ENCODE peak calls at places on chromosomes 6 and 20, in four cellular contexts. X is H1, R is A549, A is HepG2. K is an unnamed sample.
A peak's percentile ranks its signal among the peaks of the same experiment; 100 is the strongest.

GRCh38 chr6:53476979-53477378 is 67.9 kb downstream of the GCLC start:
- DNase-seq in X (no peak), R (no peak), A (no peak), K (no peak)

GRCh38 chr6:31083742-31084354 is 28.5 kb downstream of the C6orf15 start:
- DNase-seq in X (peak; percentile 84), R (no peak), A (peak; percentile 34), K (peak; percentile 69)

GRCh38 chr6:33979750-33980149 is 166.1 kb downstream of the GRM4 start:
- DNase-seq in X (peak; percentile 31), R (no peak), A (no peak), K (no peak)

GRCh38 chr20:3847419-3847940 is 846 bp downstream of the MAVS start:
- DNase-seq in X (no peak), R (no peak), A (no peak), K (no peak)

GRCh38 chr6:89281779-89282246 is 33.3 kb downstream of the GABRR2 start:
- DNase-seq in X (peak; percentile 81), R (peak; percentile 58), A (peak; percentile 44), K (peak; percentile 75)

GRCh38 chr20:47622118-47622665 is 120.5 kb downstream of the NCOA3 start:
- DNase-seq in X (no peak), R (no peak), A (no peak), K (no peak)

GRCh38 chr6:169810066-169810989 is 58.9 kb downstream of the ERMARD start:
- DNase-seq in X (peak; percentile 76), R (no peak), A (peak; percentile 41), K (no peak)

GRCh38 chr20:48523191-48523757 is 304.5 kb downstream of the PREX1 start:
- DNase-seq in X (peak; percentile 53), R (peak; percentile 47), A (peak; percentile 82), K (peak; percentile 32)

GRCh38 chr6:149289966-149290365 is 27.5 kb upstream of the TAB2 start:
- DNase-seq in X (no peak), R (no peak), A (no peak), K (no peak)

GRCh38 chr6:163718537-163718936 is 304.0 kb downstream of the QKI start:
- DNase-seq in X (no peak), R (no peak), A (no peak), K (no peak)

GRCh38 chr20:9609892-9610502 is 95.6 kb downstream of the LAMP5 start:
- DNase-seq in X (peak; percentile 73), R (no peak), A (peak; percentile 65), K (peak; percentile 42)

GRCh38 chr6:4134841-4135664 is at the start of gene ECI2:
- DNase-seq in X (peak; percentile 85), R (peak; percentile 48), A (peak; percentile 71), K (peak; percentile 84)

GRCh38 chr6:125812394-125813231 is 21.9 kb downstream of the NCOA7 start:
- DNase-seq in X (no peak), R (peak; percentile 33), A (no peak), K (peak; percentile 67)

GRCh38 chr6:98787961-98788360 is 46.4 kb upstream of the POU3F2 start:
- DNase-seq in X (peak; percentile 57), R (no peak), A (no peak), K (no peak)

GRCh38 chr20:6162239-6162638 is 39.4 kb upstream of the FERMT1 start:
- DNase-seq in X (no peak), R (no peak), A (no peak), K (no peak)

GRCh38 chr20:3452690-3453089 is 18.1 kb upstream of the ATRN start:
- DNase-seq in X (no peak), R (no peak), A (no peak), K (no peak)

GRCh38 chr20:48878849-48879248 is 42.7 kb upstream of the ARFGEF2 start:
- DNase-seq in X (no peak), R (no peak), A (no peak), K (no peak)

GRCh38 chr6:87534377-87535047 is 55.3 kb downstream of the RARS2 start:
- DNase-seq in X (no peak), R (no peak), A (peak; percentile 95), K (no peak)

GRCh38 chr6:15901141-15902115 is 227.5 kb upstream of the MYLIP start:
- DNase-seq in X (no peak), R (no peak), A (no peak), K (peak; percentile 72)

GRCh38 chr20:47689726-47690125 is 95.6 kb downstream of the SULF2 start:
- DNase-seq in X (no peak), R (no peak), A (no peak), K (no peak)

GRCh38 chr6:161482517-161482903 is 208.6 kb upstream of the AGPAT4 start:
- DNase-seq in X (no peak), R (no peak), A (no peak), K (no peak)

GRCh38 chr20:58002901-58003300 is 225.6 kb downstream of the ANKRD60 start:
- DNase-seq in X (no peak), R (no peak), A (no peak), K (no peak)

GRCh38 chr6:8243462-8243861 is 141.1 kb upstream of the EEF1E1 start:
- DNase-seq in X (no peak), R (no peak), A (no peak), K (no peak)

GRCh38 chr20:63552481-63553249 is 1.3 kb upstream of the FNDC11 start:
- DNase-seq in X (no peak), R (no peak), A (no peak), K (peak; percentile 76)

GRCh38 chr20:61331542-61331941 is 79.5 kb downstream of the CDH4 start:
- DNase-seq in X (no peak), R (no peak), A (no peak), K (no peak)

GRCh38 chr6:398558-399078 is 7.1 kb downstream of the IRF4 start:
- DNase-seq in X (no peak), R (no peak), A (no peak), K (no peak)

GRCh38 chr20:58005581-58006345 is 222.7 kb downstream of the ANKRD60 start:
- DNase-seq in X (no peak), R (no peak), A (no peak), K (no peak)

GRCh38 chr20:41482647-41483552 is 116.3 kb upstream of the EMILIN3 start:
- DNase-seq in X (no peak), R (no peak), A (no peak), K (no peak)

GRCh38 chr20:23655551-23656211 is 17.9 kb upstream of the CST3 start:
- DNase-seq in X (peak; percentile 50), R (no peak), A (no peak), K (no peak)

GRCh38 chr20:33811763-33812672 is 870 bp downstream of the CHMP4B start:
- DNase-seq in X (peak; percentile 60), R (peak; percentile 77), A (peak; percentile 66), K (peak; percentile 50)
- TF ChIP-seq RNF2 in X (no peak), R (no peak), A (no peak), K (no peak)

GRCh38 chr6:117548797-117549301 is 53.5 kb downstream of the GOPC start:
- DNase-seq in X (no peak), R (no peak), A (peak; percentile 77), K (no peak)
- TF ChIP-seq RNF2 in X (no peak), R (no peak), A (no peak), K (no peak)

GRCh38 chr20:34112600-34113061 is 588 bp upstream of the EIF2S2 start:
- DNase-seq in X (no peak), R (peak; percentile 36), A (peak; percentile 48), K (no peak)
- TF ChIP-seq RNF2 in X (no peak), R (no peak), A (no peak), K (no peak)

GRCh38 chr6:144244688-144245087 is 40.4 kb upstream of the UTRN start:
- DNase-seq in X (no peak), R (no peak), A (no peak), K (no peak)

GRCh38 chr6:144248003-144248402 is 37.1 kb upstream of the UTRN start:
- DNase-seq in X (no peak), R (no peak), A (no peak), K (no peak)

GRCh38 chr6:144252289-144252688 is 32.8 kb upstream of the UTRN start:
- DNase-seq in X (no peak), R (no peak), A (no peak), K (no peak)

GRCh38 chr6:144248470-144249301 is 36.4 kb upstream of the UTRN start:
- DNase-seq in X (no peak), R (no peak), A (no peak), K (no peak)
- TF ChIP-seq RNF2 in X (no peak), R (no peak), A (no peak), K (no peak)

GRCh38 chr6:42689371-42689770 is 33.0 kb downstream of the PRPH2 start:
- DNase-seq in X (no peak), R (no peak), A (no peak), K (no peak)

GRCh38 chr6:42692151-42692911 is 30.1 kb downstream of the PRPH2 start:
- DNase-seq in X (no peak), R (no peak), A (no peak), K (no peak)

GRCh38 chr6:42693725-42694323 is 28.6 kb downstream of the PRPH2 start:
- DNase-seq in X (no peak), R (no peak), A (no peak), K (no peak)

GRCh38 chr6:42690872-42691271 is 31.5 kb downstream of the PRPH2 start:
- DNase-seq in X (no peak), R (no peak), A (no peak), K (no peak)

GRCh38 chr6:42690151-42690702 is 32.2 kb downstream of the PRPH2 start:
- DNase-seq in X (no peak), R (no peak), A (no peak), K (no peak)
- TF ChIP-seq RNF2 in X (no peak), R (no peak), A (no peak), K (no peak)